ENCODE peak calls at places on chromosome 7, in seven cellular contexts. One of them, this sample, is unnamed.

GRCh38 chr7:105787071-105787470 is 89.3 kb downstream of the ATXN7L1 start:
- DNase-seq in ovary: no peak
- DNase-seq in retinal pigment epithelial cell: no peak
- DNase-seq in tibial artery: no peak
- DNase-seq in AG10803: no peak
- DNase-seq in hepatocyte: no peak
- DNase-seq in astrocyte of the cerebellum: no peak
- DNase-seq in this sample: no peak

GRCh38 chr7:131480384-131481315 is 75.8 kb downstream of the PODXL start:
- DNase-seq in hepatocyte: no peak
- DNase-seq in retinal pigment epithelial cell: no peak
- DNase-seq in ovary: no peak
- DNase-seq in tibial artery: no peak
- DNase-seq in astrocyte of the cerebellum: peak
- DNase-seq in AG10803: peak
- DNase-seq in this sample: no peak

GRCh38 chr7:88669913-88670312 is 89.6 kb upstream of the ZNF804B start:
- DNase-seq in tibial artery: no peak
- DNase-seq in AG10803: no peak
- DNase-seq in hepatocyte: no peak
- DNase-seq in astrocyte of the cerebellum: no peak
- DNase-seq in ovary: no peak
- DNase-seq in retinal pigment epithelial cell: peak
- DNase-seq in this sample: no peak

GRCh38 chr7:42096681-42097637 is 140.1 kb downstream of the GLI3 start:
- DNase-seq in astrocyte of the cerebellum: peak
- DNase-seq in ovary: peak
- DNase-seq in AG10803: peak
- DNase-seq in retinal pigment epithelial cell: no peak
- DNase-seq in hepatocyte: peak
- DNase-seq in tibial artery: peak
- DNase-seq in this sample: no peak

GRCh38 chr7:105163718-105164117 is 149.7 kb downstream of the KMT2E start:
- DNase-seq in astrocyte of the cerebellum: no peak
- DNase-seq in hepatocyte: no peak
- DNase-seq in retinal pigment epithelial cell: no peak
- DNase-seq in AG10803: no peak
- DNase-seq in ovary: no peak
- DNase-seq in tibial artery: no peak
- DNase-seq in this sample: no peak

GRCh38 chr7:150980663-150981062 is 2.5 kb upstream of the KCNH2 start:
- DNase-seq in tibial artery: no peak
- DNase-seq in astrocyte of the cerebellum: no peak
- DNase-seq in ovary: no peak
- DNase-seq in retinal pigment epithelial cell: no peak
- DNase-seq in AG10803: no peak
- DNase-seq in hepatocyte: no peak
- DNase-seq in this sample: no peak

GRCh38 chr7:51630933-51631332 is 314.3 kb upstream of the COBL start:
- DNase-seq in AG10803: no peak
- DNase-seq in retinal pigment epithelial cell: no peak
- DNase-seq in hepatocyte: no peak
- DNase-seq in astrocyte of the cerebellum: no peak
- DNase-seq in ovary: no peak
- DNase-seq in tibial artery: no peak
- DNase-seq in this sample: no peak

GRCh38 chr7:7707756-7708310 is 10.6 kb downstream of the RPA3 start:
- DNase-seq in tibial artery: no peak
- DNase-seq in ovary: no peak
- DNase-seq in astrocyte of the cerebellum: peak
- DNase-seq in hepatocyte: peak
- DNase-seq in retinal pigment epithelial cell: no peak
- DNase-seq in AG10803: peak
- DNase-seq in this sample: no peak

GRCh38 chr7:101696-102376 is 90.5 kb upstream of the FAM20C start:
- DNase-seq in tibial artery: no peak
- DNase-seq in AG10803: peak
- DNase-seq in astrocyte of the cerebellum: no peak
- DNase-seq in ovary: no peak
- DNase-seq in hepatocyte: peak
- DNase-seq in retinal pigment epithelial cell: no peak
- DNase-seq in this sample: no peak

GRCh38 chr7:139494835-139495568 is 11.5 kb upstream of the KLRG2 start:
- DNase-seq in hepatocyte: no peak
- DNase-seq in retinal pigment epithelial cell: no peak
- DNase-seq in AG10803: no peak
- DNase-seq in tibial artery: no peak
- DNase-seq in ovary: no peak
- DNase-seq in astrocyte of the cerebellum: no peak
- DNase-seq in this sample: no peak

GRCh38 chr7:148572067-148572522 is 18.5 kb upstream of the C7orf33 start:
- DNase-seq in retinal pigment epithelial cell: no peak
- DNase-seq in tibial artery: no peak
- DNase-seq in AG10803: no peak
- DNase-seq in astrocyte of the cerebellum: no peak
- DNase-seq in ovary: no peak
- DNase-seq in hepatocyte: no peak
- DNase-seq in this sample: no peak

GRCh38 chr7:21054427-21055133 is 267.9 kb upstream of the SP8 start:
- DNase-seq in retinal pigment epithelial cell: no peak
- DNase-seq in AG10803: no peak
- DNase-seq in astrocyte of the cerebellum: no peak
- DNase-seq in hepatocyte: no peak
- DNase-seq in ovary: no peak
- DNase-seq in tibial artery: no peak
- DNase-seq in this sample: no peak

GRCh38 chr7:33845991-33846509 is 59.3 kb upstream of the BMPER start:
- DNase-seq in hepatocyte: no peak
- DNase-seq in ovary: peak
- DNase-seq in tibial artery: no peak
- DNase-seq in retinal pigment epithelial cell: no peak
- DNase-seq in astrocyte of the cerebellum: no peak
- DNase-seq in AG10803: peak
- DNase-seq in this sample: no peak

GRCh38 chr7:96219382-96220130 is 102.3 kb downstream of the SLC25A13 start:
- DNase-seq in retinal pigment epithelial cell: peak
- DNase-seq in hepatocyte: no peak
- DNase-seq in AG10803: peak
- DNase-seq in tibial artery: no peak
- DNase-seq in ovary: no peak
- DNase-seq in astrocyte of the cerebellum: peak
- DNase-seq in this sample: no peak

GRCh38 chr7:80324032-80324431 is 187.8 kb downstream of the GNAT3 start:
- DNase-seq in ovary: no peak
- DNase-seq in AG10803: peak
- DNase-seq in tibial artery: no peak
- DNase-seq in astrocyte of the cerebellum: peak
- DNase-seq in hepatocyte: no peak
- DNase-seq in retinal pigment epithelial cell: peak
- DNase-seq in this sample: peak

GRCh38 chr7:55111007-55111406 is 92.2 kb downstream of the EGFR start:
- DNase-seq in ovary: no peak
- DNase-seq in tibial artery: no peak
- DNase-seq in astrocyte of the cerebellum: peak
- DNase-seq in AG10803: peak
- DNase-seq in hepatocyte: no peak
- DNase-seq in retinal pigment epithelial cell: no peak
- DNase-seq in this sample: peak

GRCh38 chr7:150404785-150405583 is 25.9 kb downstream of the ZNF775 start:
- DNase-seq in hepatocyte: peak
- DNase-seq in astrocyte of the cerebellum: peak
- DNase-seq in tibial artery: peak
- DNase-seq in ovary: peak
- DNase-seq in AG10803: peak
- DNase-seq in retinal pigment epithelial cell: peak
- DNase-seq in this sample: peak

GRCh38 chr7:82288769-82289535 is 154.6 kb downstream of the CACNA2D1 start:
- DNase-seq in hepatocyte: no peak
- DNase-seq in astrocyte of the cerebellum: no peak
- DNase-seq in retinal pigment epithelial cell: no peak
- DNase-seq in AG10803: no peak
- DNase-seq in tibial artery: no peak
- DNase-seq in ovary: no peak
- DNase-seq in this sample: no peak

GRCh38 chr7:5237286-5237685 is 45.5 kb upstream of the SLC29A4 start:
- DNase-seq in AG10803: peak
- DNase-seq in ovary: peak
- DNase-seq in retinal pigment epithelial cell: no peak
- DNase-seq in tibial artery: peak
- DNase-seq in astrocyte of the cerebellum: no peak
- DNase-seq in hepatocyte: peak
- DNase-seq in this sample: no peak

GRCh38 chr7:74371381-74372059 is 82.2 kb upstream of the GTF2IRD1 start:
- DNase-seq in hepatocyte: peak
- DNase-seq in AG10803: no peak
- DNase-seq in retinal pigment epithelial cell: no peak
- DNase-seq in astrocyte of the cerebellum: no peak
- DNase-seq in ovary: peak
- DNase-seq in tibial artery: no peak
- DNase-seq in this sample: no peak

GRCh38 chr7:101858437-101859385 is 41.3 kb downstream of the CUX1 start:
- DNase-seq in AG10803: no peak
- DNase-seq in astrocyte of the cerebellum: no peak
- DNase-seq in hepatocyte: peak
- DNase-seq in ovary: no peak
- DNase-seq in retinal pigment epithelial cell: no peak
- DNase-seq in tibial artery: no peak
- DNase-seq in this sample: no peak

GRCh38 chr7:77940647-77941046 is 142.1 kb downstream of the PHTF2 start:
- DNase-seq in hepatocyte: peak
- DNase-seq in astrocyte of the cerebellum: peak
- DNase-seq in tibial artery: no peak
- DNase-seq in retinal pigment epithelial cell: peak
- DNase-seq in ovary: peak
- DNase-seq in AG10803: peak
- DNase-seq in this sample: no peak

GRCh38 chr7:40865441-40866233 is 730.8 kb downstream of the SUGCT start:
- DNase-seq in hepatocyte: peak
- DNase-seq in ovary: no peak
- DNase-seq in astrocyte of the cerebellum: no peak
- DNase-seq in retinal pigment epithelial cell: no peak
- DNase-seq in AG10803: no peak
- DNase-seq in tibial artery: no peak
- DNase-seq in this sample: no peak

GRCh38 chr7:100119701-100120517 is 475 bp downstream of the CNPY4 start:
- DNase-seq in AG10803: peak
- DNase-seq in retinal pigment epithelial cell: no peak
- DNase-seq in ovary: peak
- DNase-seq in tibial artery: peak
- DNase-seq in astrocyte of the cerebellum: no peak
- DNase-seq in hepatocyte: peak
- DNase-seq in this sample: no peak

DNA sequence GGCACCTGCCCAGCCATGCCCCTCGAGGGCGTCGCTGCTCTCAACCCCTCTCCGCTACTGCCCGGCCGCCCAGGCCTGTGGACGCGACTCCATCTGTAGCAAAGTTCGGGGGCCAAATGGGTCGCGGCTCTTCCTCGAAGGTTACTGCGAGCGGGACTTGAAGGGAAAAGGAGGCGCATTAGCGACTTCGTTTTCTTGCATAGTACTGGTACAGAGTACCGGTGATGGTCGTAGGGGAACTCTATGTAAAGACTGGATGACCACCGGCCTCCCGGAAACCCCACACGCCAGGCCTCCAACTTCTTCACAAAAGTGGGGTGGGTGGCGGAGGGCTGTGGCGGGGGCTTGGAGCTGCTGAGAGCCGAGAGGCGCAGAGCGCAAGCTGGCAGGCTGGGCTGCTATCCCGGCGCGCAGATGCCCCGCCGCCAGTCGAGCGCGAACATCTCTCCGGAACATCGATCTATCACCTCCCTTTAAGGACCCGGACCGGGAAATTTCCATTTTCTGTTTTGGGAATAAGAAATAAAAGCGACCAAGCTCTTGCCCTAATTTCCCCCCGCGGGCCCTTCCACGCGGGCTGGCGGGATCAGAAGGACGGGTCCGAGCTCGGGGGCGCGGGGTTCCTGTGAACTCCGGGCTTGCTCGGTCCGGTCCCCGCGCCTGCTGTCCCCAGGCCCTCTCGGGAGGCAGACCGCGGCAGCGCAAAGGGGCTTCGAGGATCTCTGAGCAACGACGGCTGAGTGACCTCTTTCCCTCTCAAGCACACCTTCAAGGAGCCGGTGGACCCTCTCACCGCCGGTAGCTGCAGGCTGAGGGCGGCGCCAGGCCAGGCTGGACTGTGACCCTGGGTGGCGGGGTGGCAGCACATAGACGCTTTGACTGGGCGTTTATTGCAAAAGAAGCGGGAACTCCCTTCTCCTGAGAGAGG is 12.2 kb upstream of the FEZF1 start:
- DNase-seq in AG10803: no peak
- DNase-seq in ovary: no peak
- DNase-seq in hepatocyte: peak
- DNase-seq in retinal pigment epithelial cell: no peak
- DNase-seq in astrocyte of the cerebellum: no peak
- DNase-seq in tibial artery: no peak
- DNase-seq in this sample: no peak
- H3K4me3 ChIP-seq in AG10803: no peak
- H3K4me3 ChIP-seq in ovary: no peak
- H3K4me3 ChIP-seq in hepatocyte: no peak
- H3K4me3 ChIP-seq in retinal pigment epithelial cell: no peak
- H3K4me3 ChIP-seq in astrocyte of the cerebellum: no peak
- H3K4me3 ChIP-seq in tibial artery: no peak
- H3K4me3 ChIP-seq in this sample: no peak

DNA sequence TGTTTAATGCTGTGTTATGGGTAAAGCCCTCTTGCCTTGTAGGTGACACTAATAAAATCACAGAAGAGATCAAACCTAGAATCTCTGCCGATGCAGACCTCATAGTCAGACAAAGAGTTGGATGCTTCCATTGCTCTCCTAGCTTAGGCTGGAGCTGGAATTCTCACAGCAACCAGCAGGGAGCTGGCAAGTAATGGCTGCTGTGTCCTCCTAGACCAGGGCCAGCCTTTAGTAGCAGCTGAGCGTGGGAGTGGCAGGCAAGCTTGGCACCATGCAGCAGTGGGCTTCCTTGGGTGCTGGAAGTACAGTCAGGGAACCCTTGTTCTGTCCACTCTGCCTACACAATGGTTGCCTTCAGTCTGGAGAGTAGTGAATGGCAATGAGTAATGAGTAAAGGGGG is 598.3 kb upstream of the GALNT17 start:
- DNase-seq in astrocyte of the cerebellum: no peak
- DNase-seq in retinal pigment epithelial cell: no peak
- DNase-seq in ovary: no peak
- DNase-seq in hepatocyte: no peak
- DNase-seq in tibial artery: no peak
- DNase-seq in AG10803: no peak
- DNase-seq in this sample: no peak
- TF ChIP-seq CTCF in astrocyte of the cerebellum: no peak
- TF ChIP-seq CTCF in retinal pigment epithelial cell: no peak
- TF ChIP-seq CTCF in ovary: no peak
- TF ChIP-seq CTCF in hepatocyte: no peak
- TF ChIP-seq CTCF in tibial artery: no peak
- TF ChIP-seq CTCF in AG10803: no peak
- TF ChIP-seq CTCF in this sample: no peak

GRCh38 chr7:135664046-135664589 is 1.8 kb downstream of the STMP1 start:
- DNase-seq in tibial artery: no peak
- DNase-seq in hepatocyte: no peak
- DNase-seq in retinal pigment epithelial cell: no peak
- DNase-seq in AG10803: peak
- DNase-seq in astrocyte of the cerebellum: no peak
- DNase-seq in ovary: no peak
- DNase-seq in this sample: no peak
- H3K4me3 ChIP-seq in tibial artery: peak
- H3K4me3 ChIP-seq in hepatocyte: no peak
- H3K4me3 ChIP-seq in retinal pigment epithelial cell: no peak
- H3K4me3 ChIP-seq in AG10803: peak
- H3K4me3 ChIP-seq in astrocyte of the cerebellum: no peak
- H3K4me3 ChIP-seq in ovary: no peak
- H3K4me3 ChIP-seq in this sample: peak

GRCh38 chr7:107047902-107048782 is 3.6 kb downstream of the PRKAR2B start:
- DNase-seq in tibial artery: no peak
- DNase-seq in retinal pigment epithelial cell: no peak
- DNase-seq in AG10803: peak
- DNase-seq in hepatocyte: no peak
- DNase-seq in ovary: no peak
- DNase-seq in astrocyte of the cerebellum: no peak
- DNase-seq in this sample: no peak
- TF ChIP-seq CTCF in tibial artery: no peak
- TF ChIP-seq CTCF in retinal pigment epithelial cell: peak
- TF ChIP-seq CTCF in AG10803: no peak
- TF ChIP-seq CTCF in hepatocyte: no peak
- TF ChIP-seq CTCF in ovary: no peak
- TF ChIP-seq CTCF in astrocyte of the cerebellum: no peak
- TF ChIP-seq CTCF in this sample: no peak

This sample was measured in AG04449.